ENCODE peak calls at places on chromosomes 13 and 19, in nine cellular contexts. A is skeletal muscle cell; F is NCI-H1417; G is A549; T is AG04450; Y is CD4-positive, alpha-beta T cell; J is putamen; B is SJSA1; P is renal cortical epithelial cell. X is an unnamed sample.

GRCh38 chr19:46265217-46265828 is 31.5 kb upstream of the HIF3A start:
- DNase-seq in A (peak; percentile 33), F (peak; percentile 67), G (peak; percentile 86), T (peak; percentile 57), Y (peak; percentile 48), J (peak; percentile 74), B (peak; percentile 78), P (peak; percentile 78), X (peak; percentile 77)

GRCh38 chr19:36213793-36214387 is 575 bp downstream of the ZNF565 start:
- DNase-seq in A (no peak), F (no peak), G (no peak), T (no peak), Y (no peak), J (no peak), B (no peak), P (peak; percentile 25), X (no peak)

GRCh38 chr19:38649305-38650179 is 2.1 kb downstream of the ACTN4 start:
- DNase-seq in A (no peak), F (no peak), G (peak; percentile 81), T (no peak), Y (no peak), J (no peak), B (no peak), P (peak; percentile 72), X (peak; percentile 88)

GRCh38 chr19:40908981-40909380 is 26.9 kb upstream of the CYP2A7 start:
- DNase-seq in A (no peak), F (no peak), G (no peak), T (no peak), Y (no peak), J (no peak), B (no peak), P (no peak), X (no peak)

GRCh38 chr13:113827021-113827420 is 36.9 kb downstream of the GAS6 start:
- DNase-seq in A (no peak), F (no peak), G (no peak), T (no peak), Y (no peak), J (no peak), B (no peak), P (no peak), X (no peak)

GRCh38 chr13:29935309-29935981 is 85.0 kb upstream of the UBL3 start:
- DNase-seq in A (no peak), F (peak; percentile 61), G (no peak), T (no peak), Y (peak; percentile 62), J (peak; percentile 75), B (no peak), P (no peak), X (no peak)

GRCh38 chr13:95296326-95296939 is 4.8 kb downstream of the ABCC4 start:
- DNase-seq in A (no peak), F (peak; percentile 40), G (peak; percentile 49), T (no peak), Y (no peak), J (no peak), B (no peak), P (no peak), X (no peak)

GRCh38 chr13:28636677-28637317 is 22.1 kb upstream of the POMP start:
- DNase-seq in A (peak; percentile 65), F (no peak), G (peak; percentile 63), T (peak; percentile 50), Y (no peak), J (no peak), B (peak; percentile 60), P (peak; percentile 70), X (peak; percentile 74)

GRCh38 chr13:74250738-74251190 is 116.6 kb upstream of the KLF12 start:
- DNase-seq in A (no peak), F (no peak), G (no peak), T (no peak), Y (no peak), J (no peak), B (no peak), P (no peak), X (no peak)

GRCh38 chr13:97258801-97259200 is 36.7 kb downstream of the MBNL2 start:
- DNase-seq in A (no peak), F (no peak), G (no peak), T (no peak), Y (no peak), J (no peak), B (no peak), P (no peak), X (no peak)

GRCh38 chr13:30739646-30740642 is 4.6 kb downstream of the ALOX5AP start:
- DNase-seq in A (peak; percentile 71), F (no peak), G (peak; percentile 11), T (peak; percentile 86), Y (peak; percentile 38), J (no peak), B (no peak), P (peak; percentile 90), X (peak; percentile 15)

GRCh38 chr19:10760268-10760944 is 42.5 kb downstream of the DNM2 start:
- DNase-seq in A (no peak), F (no peak), G (no peak), T (no peak), Y (no peak), J (no peak), B (no peak), P (peak; percentile 79), X (peak; percentile 59)

GRCh38 chr19:30459859-30460258 is 87.7 kb downstream of the ZNF536 start:
- DNase-seq in A (no peak), F (no peak), G (no peak), T (no peak), Y (no peak), J (no peak), B (no peak), P (no peak), X (no peak)

GRCh38 chr19:294819-295686 is 3.9 kb upstream of the PLPP2 start:
- DNase-seq in A (no peak), F (peak; percentile 72), G (peak; percentile 29), T (no peak), Y (peak; percentile 23), J (no peak), B (no peak), P (no peak), X (peak; percentile 52)

GRCh38 chr19:6720369-6721112 is at the start of gene C3:
- DNase-seq in A (no peak), F (no peak), G (peak; percentile 62), T (no peak), Y (no peak), J (peak; percentile 50), B (no peak), P (peak; percentile 84), X (peak; percentile 69)

GRCh38 chr13:49071341-49071937 is 95.7 kb downstream of the FNDC3A start:
- DNase-seq in A (no peak), F (no peak), G (no peak), T (no peak), Y (no peak), J (no peak), B (no peak), P (no peak), X (no peak)

GRCh38 chr13:95457294-95457693 is 95.2 kb upstream of the CLDN10 start:
- DNase-seq in A (no peak), F (no peak), G (no peak), T (no peak), Y (no peak), J (no peak), B (no peak), P (peak; percentile 73), X (no peak)

GRCh38 chr13:48600374-48601364 is 53.1 kb upstream of the CYSLTR2 start:
- DNase-seq in A (peak; percentile 70), F (no peak), G (no peak), T (peak; percentile 16), Y (no peak), J (no peak), B (no peak), P (peak; percentile 88), X (no peak)

GRCh38 chr13:99086149-99086868 is 108.4 kb upstream of the DOCK9 start:
- DNase-seq in A (no peak), F (peak; percentile 80), G (peak; percentile 43), T (no peak), Y (peak; percentile 66), J (peak; percentile 39), B (peak; percentile 90), P (peak; percentile 18), X (peak; percentile 43)

GRCh38 chr13:98420560-98421175 is 156.2 kb downstream of the STK24 start:
- DNase-seq in A (no peak), F (no peak), G (no peak), T (no peak), Y (no peak), J (no peak), B (no peak), P (peak; percentile 7), X (no peak)

GRCh38 chr13:80558074-80558473 is 217.1 kb upstream of the SPRY2 start:
- DNase-seq in A (no peak), F (no peak), G (peak; percentile 6), T (no peak), Y (no peak), J (no peak), B (no peak), P (peak; percentile 68), X (no peak)

GRCh38 chr19:54231077-54231931 is 8.5 kb upstream of the LILRB3 start:
- DNase-seq in A (peak; percentile 39), F (peak; percentile 65), G (peak; percentile 82), T (peak; percentile 38), Y (peak; percentile 83), J (peak; percentile 84), B (peak; percentile 75), P (peak; percentile 44), X (peak; percentile 61)

GRCh38 chr13:21289475-21289874 is 113.0 kb downstream of the MRPL57 start:
- DNase-seq in A (no peak), F (no peak), G (no peak), T (no peak), Y (no peak), J (no peak), B (no peak), P (no peak), X (no peak)

GRCh38 chr13:106919638-106920037 is 351.7 kb upstream of the ARGLU1 start:
- DNase-seq in A (no peak), F (no peak), G (no peak), T (no peak), Y (no peak), J (peak; percentile 23), B (no peak), P (peak; percentile 50), X (no peak)

GRCh38 chr13:100645382-100645781 is 29.2 kb downstream of the TMTC4 start:
- DNase-seq in A (no peak), F (peak; percentile 90), G (no peak), T (no peak), Y (no peak), J (no peak), B (no peak), P (no peak), X (no peak)

X was measured in PC-9.